ENCODE peak calls at places on chromosomes 7 and 10, in five cellular contexts. U is stimulated activated CD4-positive, alpha-beta T cell treated with anti-CD3 and anti-CD28 coated beads, Interleukin-2, amount 100 ng/mL, for 24 hours; Y is stimulated activated naive CD8-positive, alpha-beta T cell treated with anti-CD3 and anti-CD28 coated beads, Interleukin-15, Interleukin-2, amounts not matched to agents 100 U/mL and 50 U/mL, for 24 hours; T is cardiac muscle cell; B is substantia nigra. X is an unnamed sample.
A peak's percentile ranks its signal among the peaks of the same experiment; 100 is the strongest.

GRCh38 chr10:97196213-97197029 is 10.7 kb upstream of the SLIT1 start:
- DNase-seq in U (peak; percentile 61), Y (peak; percentile 67), T (peak; percentile 87), B (no peak), X (peak; percentile 85)

GRCh38 chr10:61669161-61669755 is 6.5 kb downstream of the CABCOCO1 start:
- DNase-seq in U (no peak), Y (no peak), T (no peak), B (no peak), X (no peak)

GRCh38 chr7:136687693-136688322 is 180.6 kb upstream of the CHRM2 start:
- DNase-seq in U (no peak), Y (no peak), T (no peak), B (no peak), X (no peak)

GRCh38 chr10:48937796-48938195 is 1.8 kb downstream of the LRRC18 start:
- DNase-seq in U (no peak), Y (no peak), T (no peak), B (no peak), X (no peak)

GRCh38 chr7:107355616-107356015 is 114.2 kb upstream of the GPR22 start:
- DNase-seq in U (no peak), Y (no peak), T (no peak), B (no peak), X (no peak)

GRCh38 chr7:37947840-37948198 is 27.4 kb downstream of the EPDR1 start:
- DNase-seq in U (no peak), Y (no peak), T (no peak), B (no peak), X (no peak)

GRCh38 chr10:99993994-99994689 is 15.6 kb downstream of the DNMBP start:
- DNase-seq in U (peak; percentile 43), Y (peak; percentile 71), T (no peak), B (no peak), X (peak; percentile 69)

GRCh38 chr7:497946-498655 is 21.5 kb downstream of the PDGFA start:
- DNase-seq in U (no peak), Y (no peak), T (no peak), B (no peak), X (no peak)

GRCh38 chr7:366171-366916 is 76.4 kb downstream of the FOXL3 start:
- DNase-seq in U (no peak), Y (no peak), T (no peak), B (no peak), X (no peak)

GRCh38 chr10:10804998-10805737 is 212.5 kb upstream of the CELF2 start:
- DNase-seq in U (no peak), Y (no peak), T (no peak), B (no peak), X (no peak)

GRCh38 chr7:113730309-113730955 is 188.4 kb downstream of the PPP1R3A start:
- DNase-seq in U (no peak), Y (no peak), T (no peak), B (no peak), X (no peak)

GRCh38 chr7:81170291-81170690 is 251.4 kb upstream of the SEMA3C start:
- DNase-seq in U (no peak), Y (no peak), T (no peak), B (no peak), X (no peak)

GRCh38 chr7:38321515-38321944 is 48.1 kb upstream of the TARP start:
- DNase-seq in U (peak; percentile 37), Y (no peak), T (no peak), B (no peak), X (peak; percentile 64)

GRCh38 chr10:64379898-64380297 is 858.7 kb downstream of the REEP3 start:
- DNase-seq in U (no peak), Y (no peak), T (no peak), B (no peak), X (no peak)

GRCh38 chr7:17677408-17677807 is 262.9 kb downstream of the SNX13 start:
- DNase-seq in U (no peak), Y (no peak), T (no peak), B (no peak), X (no peak)